ENCODE peak calls at places on chromosome 19, in nine cellular contexts. Y, M, U, E, W, I, Z, D and C are unnamed samples.

GRCh38 chr19:4327252-4327876 is 11.3 kb downstream of the STAP2 start:
- DNase-seq in Y (no peak), M (no peak), U (peak), E (peak), W (peak), I (peak), Z (no peak), D (peak), C (no peak)

GRCh38 chr19:34171539-34171876 is 796 bp upstream of the LSM14A start:
- DNase-seq in Y (peak), M (no peak), U (no peak), E (no peak), W (no peak), I (no peak), Z (no peak), D (peak), C (no peak)

GRCh38 chr19:12782424-12783225 is 7.3 kb upstream of the HOOK2 start:
- DNase-seq in Y (no peak), M (no peak), U (peak), E (peak), W (peak), I (peak), Z (no peak), D (peak), C (peak)

GRCh38 chr19:19540707-19541515 is 2.8 kb downstream of the CILP2 start:
- DNase-seq in Y (no peak), M (no peak), U (no peak), E (no peak), W (peak), I (no peak), Z (no peak), D (no peak), C (peak)

GRCh38 chr19:23509686-23510450 is 114.6 kb upstream of the ZNF91 start:
- DNase-seq in Y (no peak), M (no peak), U (no peak), E (no peak), W (no peak), I (no peak), Z (no peak), D (no peak), C (no peak)

GRCh38 chr19:7869453-7869909 is 4.7 kb downstream of the PRR36 start:
- DNase-seq in Y (no peak), M (no peak), U (peak), E (peak), W (peak), I (peak), Z (no peak), D (no peak), C (no peak)

GRCh38 chr19:50516859-50517703 is 3.4 kb upstream of the ASPDH start:
- DNase-seq in Y (peak), M (no peak), U (no peak), E (no peak), W (no peak), I (no peak), Z (no peak), D (no peak), C (no peak)

GRCh38 chr19:29540128-29540527 is 14.3 kb downstream of the VSTM2B start:
- DNase-seq in Y (no peak), M (no peak), U (no peak), E (peak), W (no peak), I (peak), Z (no peak), D (no peak), C (no peak)

GRCh38 chr19:13026478-13026999 is 31.3 kb downstream of the NFIX start:
- DNase-seq in Y (no peak), M (no peak), U (no peak), E (no peak), W (no peak), I (no peak), Z (no peak), D (peak), C (no peak)

GRCh38 chr19:51060973-51061372 is 3.9 kb downstream of the KLK13 start:
- DNase-seq in Y (no peak), M (no peak), U (no peak), E (no peak), W (no peak), I (no peak), Z (no peak), D (no peak), C (no peak)

GRCh38 chr19:51691122-51692064 is 1.7 kb upstream of the SPACA6 start:
- DNase-seq in Y (no peak), M (no peak), U (no peak), E (no peak), W (no peak), I (peak), Z (no peak), D (peak), C (no peak)

GRCh38 chr19:7272856-7273578 is 21.2 kb downstream of the INSR start:
- DNase-seq in Y (no peak), M (no peak), U (no peak), E (no peak), W (no peak), I (no peak), Z (no peak), D (peak), C (peak)

GRCh38 chr19:53981408-53981998 is 9.9 kb upstream of the CACNG6 start:
- DNase-seq in Y (no peak), M (no peak), U (no peak), E (no peak), W (no peak), I (no peak), Z (no peak), D (no peak), C (no peak)
- H3K4me3 ChIP-seq in Y (peak), M (peak), U (peak), E (no peak), W (peak), I (no peak), Z (no peak), D (no peak), C (no peak)

GRCh38 chr19:16397791-16398529 is 73.3 kb downstream of the KLF2 start:
- DNase-seq in Y (no peak), M (no peak), U (no peak), E (no peak), W (peak), I (no peak), Z (no peak), D (no peak), C (no peak)

GRCh38 chr19:16398530-16399241 is 73.1 kb downstream of the EPS15L1 start:
- DNase-seq in Y (no peak), M (no peak), U (no peak), E (no peak), W (no peak), I (no peak), Z (no peak), D (no peak), C (no peak)

GRCh38 chr19:16402076-16402475 is 69.7 kb downstream of the EPS15L1 start:
- DNase-seq in Y (no peak), M (no peak), U (no peak), E (no peak), W (no peak), I (no peak), Z (no peak), D (no peak), C (no peak)

GRCh38 chr19:16403151-16403977 is 68.4 kb downstream of the EPS15L1 start:
- DNase-seq in Y (no peak), M (no peak), U (no peak), E (no peak), W (no peak), I (no peak), Z (no peak), D (no peak), C (no peak)

DNA sequence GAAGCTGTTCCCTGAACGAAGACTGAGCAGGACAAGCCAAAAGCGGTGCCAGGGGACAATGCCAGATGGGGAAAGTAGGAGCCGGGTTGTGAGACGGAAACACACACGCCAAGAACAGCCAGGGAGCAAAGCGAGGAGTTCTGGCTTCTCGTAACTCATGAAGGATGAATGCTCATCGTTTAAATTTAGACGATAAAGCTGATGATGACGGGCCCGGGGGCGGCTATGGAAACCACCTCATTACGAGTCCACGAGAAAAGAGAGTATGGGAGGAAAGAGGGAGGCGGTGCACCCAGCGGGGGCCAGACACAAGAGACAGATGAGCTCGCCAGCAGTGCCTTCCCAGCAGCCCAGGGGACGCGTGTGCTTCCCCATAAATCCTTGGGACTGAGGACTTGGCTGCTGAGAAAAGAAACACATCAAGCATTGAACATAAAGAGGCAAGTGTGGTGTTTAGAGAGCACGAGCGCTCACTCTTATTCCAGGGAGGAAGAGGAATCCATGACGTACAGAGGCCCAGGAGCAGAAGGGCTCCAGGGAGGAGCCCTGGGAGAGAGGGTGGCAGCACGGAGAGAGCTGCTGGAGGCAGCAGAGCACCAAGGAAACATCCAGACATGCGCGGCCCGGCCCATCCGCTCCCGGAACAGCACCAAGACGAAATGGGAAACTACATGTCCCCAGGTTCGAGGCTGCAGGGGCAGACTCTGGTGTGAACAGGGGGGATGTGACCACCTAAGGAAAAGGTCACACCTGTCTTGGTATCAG is 70.7 kb downstream of the EPS15L1 start:
- DNase-seq in Y (no peak), M (no peak), U (peak), E (peak), W (peak), I (peak), Z (peak), D (peak), C (no peak)
- H3K4me3 ChIP-seq in Y (no peak), M (no peak), U (no peak), E (no peak), W (no peak), I (no peak), Z (peak), D (no peak), C (no peak)

DNA sequence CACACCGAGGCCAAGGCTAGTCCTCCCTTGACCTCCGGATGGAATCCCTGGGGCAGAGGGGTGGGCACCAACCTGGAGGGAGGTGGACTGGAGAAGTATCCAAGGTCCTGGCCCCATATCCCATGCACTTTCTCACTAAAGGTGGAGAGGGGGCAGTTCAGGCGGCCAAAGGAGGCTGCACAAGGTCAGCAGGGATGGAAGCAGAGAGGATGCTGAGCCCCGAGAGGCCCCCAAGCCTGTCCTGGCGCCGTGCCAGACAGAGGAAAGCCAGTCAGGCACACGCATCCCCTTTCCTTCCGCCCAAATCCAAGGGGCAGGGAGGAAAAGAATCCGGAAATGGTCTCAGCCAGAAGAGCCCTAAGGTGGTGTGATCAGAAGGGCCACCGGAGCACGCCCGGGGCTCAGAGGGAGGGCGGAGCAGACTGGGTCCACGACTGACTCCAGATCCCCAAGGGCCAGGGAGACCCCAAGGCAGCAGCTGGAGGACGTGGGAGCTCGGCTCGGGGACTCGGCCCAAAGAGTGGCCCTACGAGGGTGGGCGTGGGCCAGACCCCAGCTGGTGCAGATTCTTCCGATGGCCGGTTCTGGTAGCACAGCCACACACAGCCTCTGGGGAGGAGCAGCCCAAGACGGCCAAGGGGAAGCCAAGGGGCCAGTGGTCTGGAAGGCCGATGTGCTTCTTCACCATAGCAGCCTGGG is 60.0 kb downstream of the MLLT1 start:
- DNase-seq in Y (no peak), M (no peak), U (no peak), E (no peak), W (no peak), I (peak), Z (no peak), D (no peak), C (no peak)
- H3K4me3 ChIP-seq in Y (no peak), M (no peak), U (no peak), E (no peak), W (no peak), I (no peak), Z (no peak), D (no peak), C (no peak)

DNA sequence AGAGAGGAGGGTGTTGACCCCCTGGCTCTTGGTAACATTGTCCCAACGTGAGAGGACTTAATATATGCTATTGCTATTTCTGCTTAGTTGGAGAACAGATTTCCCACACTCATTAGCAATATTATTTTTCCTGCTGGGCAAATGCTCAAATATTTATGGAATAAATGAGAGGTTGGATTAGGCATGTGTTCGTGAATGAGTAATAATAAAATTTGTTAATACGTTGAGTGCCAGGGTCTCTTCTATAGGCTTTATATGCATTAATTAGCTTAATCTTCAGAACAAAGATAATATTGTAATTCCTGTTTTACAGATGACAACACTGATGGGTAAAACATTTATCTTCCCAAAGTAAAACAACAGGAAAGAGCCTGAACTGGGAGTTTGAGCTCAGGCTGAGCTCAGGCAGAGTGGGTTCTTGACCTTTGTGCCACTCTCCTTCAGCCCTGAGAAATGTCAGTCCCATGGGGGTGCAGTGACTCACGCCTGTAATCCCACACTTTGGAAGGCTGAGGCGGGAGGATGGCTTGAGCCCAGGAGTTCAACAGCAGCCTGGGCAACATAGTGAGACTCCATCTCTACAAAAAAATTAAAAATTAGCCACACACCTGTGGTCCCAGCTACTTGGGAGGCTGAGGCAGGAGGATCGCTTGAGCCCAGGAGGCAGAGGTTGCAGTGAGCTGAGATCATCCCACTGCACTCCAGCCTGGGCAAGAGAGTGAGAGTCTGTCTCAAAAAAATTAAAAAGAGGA is 1.2 kb downstream of the ZNF233 start:
- DNase-seq in Y (no peak), M (no peak), U (no peak), E (no peak), W (no peak), I (no peak), Z (no peak), D (peak), C (no peak)
- H3K4me3 ChIP-seq in Y (no peak), M (peak), U (peak), E (peak), W (no peak), I (no peak), Z (no peak), D (no peak), C (no peak)

GRCh38 chr19:1857648-1858326 is 5.6 kb downstream of the KLF16 start:
- DNase-seq in Y (no peak), M (no peak), U (no peak), E (no peak), W (no peak), I (peak), Z (no peak), D (no peak), C (no peak)
- H3K4me3 ChIP-seq in Y (peak), M (no peak), U (peak), E (peak), W (peak), I (no peak), Z (peak), D (no peak), C (no peak)

GRCh38 chr19:5339470-5339949 is 1.1 kb downstream of the PTPRS start:
- DNase-seq in Y (no peak), M (no peak), U (no peak), E (peak), W (no peak), I (no peak), Z (no peak), D (no peak), C (no peak)
- H3K4me3 ChIP-seq in Y (peak), M (peak), U (peak), E (peak), W (peak), I (no peak), Z (peak), D (peak), C (peak)

GRCh38 chr19:17080441-17080803 is 4.8 kb downstream of the MYO9B start:
- DNase-seq in Y (no peak), M (no peak), U (no peak), E (no peak), W (no peak), I (no peak), Z (no peak), D (no peak), C (no peak)
- H3K4me3 ChIP-seq in Y (no peak), M (no peak), U (peak), E (peak), W (no peak), I (no peak), Z (peak), D (peak), C (no peak)

DNA sequence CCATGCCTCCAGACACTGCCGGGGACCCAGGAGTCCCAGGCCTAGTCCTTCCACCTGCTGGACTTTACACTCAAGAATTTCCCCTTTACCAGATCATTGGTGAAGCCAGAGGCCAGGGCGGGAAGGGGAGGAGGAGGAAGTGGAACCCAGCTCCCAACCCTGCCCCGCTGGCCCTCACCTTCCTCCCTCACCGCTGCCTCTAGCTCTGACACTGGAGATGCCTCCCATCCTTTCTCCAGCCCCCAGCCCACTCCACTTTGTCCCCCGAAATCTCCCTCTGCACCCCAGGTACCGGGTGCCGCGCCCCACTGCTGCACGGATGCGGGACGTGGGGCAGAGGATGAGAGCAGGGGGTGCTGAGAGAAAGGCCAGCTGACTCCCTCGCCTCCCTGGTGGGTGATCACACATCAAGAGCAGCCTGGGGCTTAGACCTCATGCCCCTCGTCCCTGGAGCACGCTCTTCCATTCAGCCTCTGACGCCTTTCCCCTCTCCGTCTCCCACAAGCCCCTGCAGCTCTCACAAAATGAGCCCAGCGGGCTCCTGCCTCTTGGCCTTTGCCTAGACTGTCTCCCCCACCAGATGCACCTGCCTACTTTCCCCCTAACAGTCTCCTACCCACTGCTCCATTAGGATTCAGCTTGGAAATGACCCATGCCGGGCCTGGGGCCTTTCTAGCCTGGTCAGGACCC is at the start of gene PTPRH:
- DNase-seq in Y (peak), M (no peak), U (no peak), E (no peak), W (no peak), I (no peak), Z (no peak), D (no peak), C (no peak)
- H3K4me3 ChIP-seq in Y (no peak), M (no peak), U (no peak), E (no peak), W (no peak), I (no peak), Z (no peak), D (no peak), C (no peak)

GRCh38 chr19:2478324-2478755 is 2.4 kb downstream of the GADD45B start:
- DNase-seq in Y (no peak), M (no peak), U (peak), E (no peak), W (peak), I (peak), Z (peak), D (peak), C (no peak)

GRCh38 chr19:2477732-2478191 is 1.8 kb downstream of the GADD45B start:
- DNase-seq in Y (no peak), M (no peak), U (no peak), E (no peak), W (no peak), I (no peak), Z (no peak), D (peak), C (no peak)

GRCh38 chr19:2478756-2479555 is 3.0 kb downstream of the GADD45B start:
- DNase-seq in Y (no peak), M (no peak), U (peak), E (peak), W (peak), I (peak), Z (peak), D (peak), C (no peak)

GRCh38 chr19:2481466-2481865 is 5.5 kb downstream of the GADD45B start:
- DNase-seq in Y (no peak), M (no peak), U (no peak), E (no peak), W (no peak), I (peak), Z (no peak), D (no peak), C (no peak)

DNA sequence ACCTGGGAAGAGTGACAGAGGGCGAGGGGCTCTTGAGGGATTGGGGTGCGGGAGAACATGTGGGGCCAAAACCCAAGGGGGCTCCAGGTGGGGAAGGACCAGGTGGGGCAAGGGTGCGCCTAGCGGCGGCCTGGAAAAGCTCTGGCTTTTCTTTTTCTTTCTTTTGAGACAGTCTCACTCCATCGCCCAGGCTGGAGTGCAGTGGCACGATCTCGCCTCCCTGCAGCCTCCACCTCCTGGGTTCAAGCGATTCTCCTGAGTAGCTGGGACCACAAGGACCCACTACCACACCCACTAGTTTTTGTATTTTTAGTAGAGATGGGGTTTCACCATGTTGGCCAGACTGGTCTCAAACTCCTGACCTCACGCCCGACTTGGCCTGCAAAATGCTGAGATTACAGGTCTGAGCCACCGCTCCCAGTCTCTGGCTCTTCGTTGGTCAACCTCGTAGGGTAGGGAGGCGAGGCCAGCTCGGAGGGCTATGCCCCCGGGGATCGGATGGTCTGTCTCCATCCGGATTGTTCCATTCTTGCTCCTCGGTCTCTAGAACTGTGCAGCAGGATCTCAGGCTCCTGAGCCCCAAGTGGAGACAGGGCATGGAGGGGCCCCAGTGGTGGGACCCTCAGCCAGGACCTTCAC is 3.7 kb downstream of the GADD45B start:
- DNase-seq in Y (no peak), M (no peak), U (no peak), E (no peak), W (no peak), I (peak), Z (no peak), D (no peak), C (no peak)
- H3K4me3 ChIP-seq in Y (no peak), M (no peak), U (no peak), E (peak), W (no peak), I (no peak), Z (peak), D (no peak), C (no peak)

GRCh38 chr19:16143399-16144215 is at the start of gene HSH2D:
- DNase-seq in Y (no peak), M (no peak), U (peak), E (no peak), W (peak), I (peak), Z (no peak), D (no peak), C (peak)
- H3K4me3 ChIP-seq in Y (no peak), M (no peak), U (no peak), E (no peak), W (no peak), I (no peak), Z (peak), D (no peak), C (peak)